ENCODE peak calls at places on chromosomes 2 and 18, in six cellular contexts. T, D, M, X, H and C are unnamed samples.

GRCh38 chr2:23484163-23484740 is 99.3 kb downstream of the KLHL29 start:
- DNase-seq in D (no peak), H (no peak), M (no peak), X (no peak), T (no peak), C (no peak)

GRCh38 chr2:55003706-55004639 is 46.3 kb downstream of the RTN4 start:
- DNase-seq in X (no peak), M (no peak), T (no peak), H (no peak), D (no peak), C (no peak)

GRCh38 chr2:62475172-62476011 is 30.6 kb downstream of the TMEM17 start:
- DNase-seq in T (no peak), X (no peak), H (no peak), M (no peak), D (no peak), C (no peak)

GRCh38 chr2:101983928-101984327 is 7.8 kb upstream of the IL1R2 start:
- DNase-seq in D (no peak), T (no peak), X (no peak), H (no peak), M (no peak), C (no peak)

GRCh38 chr18:69885841-69886531 is 61.7 kb downstream of the CD226 start:
- DNase-seq in X (no peak), D (no peak), M (no peak), H (no peak), T (no peak), C (no peak)

GRCh38 chr2:43318791-43319190 is 92.4 kb upstream of the ZFP36L2 start:
- DNase-seq in H (no peak), T (no peak), X (no peak), D (no peak), M (no peak), C (peak; percentile 15)

GRCh38 chr18:77127769-77128671 is 4.6 kb downstream of the MBP start:
- DNase-seq in T (peak; percentile 73), X (peak; percentile 62), M (no peak), D (no peak), H (peak; percentile 59), C (peak; percentile 62)

GRCh38 chr2:145040433-145040832 is 520.5 kb upstream of the ZEB2 start:
- DNase-seq in X (no peak), H (no peak), M (no peak), D (no peak), T (no peak), C (no peak)

GRCh38 chr2:11326692-11327211 is 17.7 kb downstream of the ROCK2 start:
- DNase-seq in D (no peak), M (no peak), T (no peak), H (no peak), X (no peak), C (no peak)

GRCh38 chr2:101820519-101820918 is 123.0 kb downstream of the MAP4K4 start:
- DNase-seq in T (no peak), D (no peak), H (no peak), M (no peak), X (no peak), C (peak; percentile 56)

GRCh38 chr2:216057688-216058193 is 23.9 kb downstream of the PECR start:
- DNase-seq in T (no peak), D (peak; percentile 13), X (no peak), M (no peak), H (peak; percentile 64), C (no peak)

GRCh38 chr2:222404126-222404891 is 20.0 kb upstream of the SGPP2 start:
- DNase-seq in X (no peak), M (no peak), T (no peak), D (no peak), H (peak; percentile 10), C (peak; percentile 5)

GRCh38 chr18:54251606-54252400 is 17.5 kb upstream of the POLI start:
- DNase-seq in D (no peak), M (no peak), X (no peak), T (no peak), H (no peak), C (no peak)

GRCh38 chr18:56402872-56403516 is 235.4 kb downstream of the TXNL1 start:
- DNase-seq in M (no peak), T (no peak), D (no peak), H (no peak), X (no peak), C (no peak)

GRCh38 chr2:176120369-176121307 is 1.9 kb upstream of the HOXD9 start:
- DNase-seq in H (no peak), D (no peak), X (no peak), M (peak; percentile 3), T (no peak), C (no peak)

GRCh38 chr2:31122133-31122532 is 16.1 kb downstream of the GALNT14 start:
- DNase-seq in X (no peak), M (no peak), H (no peak), D (no peak), T (no peak), C (no peak)

GRCh38 chr2:27518113-27518781 is 21.6 kb downstream of the GCKR start:
- DNase-seq in X (no peak), M (no peak), D (no peak), T (no peak), H (no peak), C (no peak)

GRCh38 chr18:22170421-22171262 is 1.3 kb downstream of the GATA6 start:
- DNase-seq in T (peak; percentile 77), M (peak; percentile 76), D (no peak), X (peak; percentile 75), H (peak; percentile 43), C (peak; percentile 34)

GRCh38 chr2:54497738-54498680 is 41.9 kb downstream of the SPTBN1 start:
- DNase-seq in X (peak; percentile 54), H (no peak), D (no peak), M (no peak), T (no peak), C (peak; percentile 4)

GRCh38 chr2:77119333-77119732 is 402.8 kb downstream of the LRRTM4 start:
- DNase-seq in H (no peak), M (no peak), D (no peak), X (no peak), T (no peak), C (no peak)
- TF ChIP-seq POLR2A in H (no peak), M (no peak), D (no peak), X (no peak), T (no peak), C (no peak)

GRCh38 chr2:203535784-203536590 is 886 bp upstream of the RAPH1 start:
- DNase-seq in X (no peak), M (no peak), H (no peak), D (no peak), T (no peak), C (peak; percentile 54)

GRCh38 chr2:203533696-203534471 is 1.2 kb downstream of the RAPH1 start:
- DNase-seq in X (no peak), T (no peak), H (no peak), D (no peak), M (no peak), C (peak; percentile 4)

GRCh38 chr2:203532957-203533695 is 2.0 kb downstream of the RAPH1 start:
- DNase-seq in T (no peak), H (no peak), M (no peak), D (no peak), X (no peak), C (peak; percentile 3)

GRCh38 chr2:203534486-203535077 is 519 bp downstream of the RAPH1 start:
- DNase-seq in X (peak; percentile 32), M (peak; percentile 48), D (no peak), T (peak; percentile 72), H (peak; percentile 47), C (no peak)

DNA sequence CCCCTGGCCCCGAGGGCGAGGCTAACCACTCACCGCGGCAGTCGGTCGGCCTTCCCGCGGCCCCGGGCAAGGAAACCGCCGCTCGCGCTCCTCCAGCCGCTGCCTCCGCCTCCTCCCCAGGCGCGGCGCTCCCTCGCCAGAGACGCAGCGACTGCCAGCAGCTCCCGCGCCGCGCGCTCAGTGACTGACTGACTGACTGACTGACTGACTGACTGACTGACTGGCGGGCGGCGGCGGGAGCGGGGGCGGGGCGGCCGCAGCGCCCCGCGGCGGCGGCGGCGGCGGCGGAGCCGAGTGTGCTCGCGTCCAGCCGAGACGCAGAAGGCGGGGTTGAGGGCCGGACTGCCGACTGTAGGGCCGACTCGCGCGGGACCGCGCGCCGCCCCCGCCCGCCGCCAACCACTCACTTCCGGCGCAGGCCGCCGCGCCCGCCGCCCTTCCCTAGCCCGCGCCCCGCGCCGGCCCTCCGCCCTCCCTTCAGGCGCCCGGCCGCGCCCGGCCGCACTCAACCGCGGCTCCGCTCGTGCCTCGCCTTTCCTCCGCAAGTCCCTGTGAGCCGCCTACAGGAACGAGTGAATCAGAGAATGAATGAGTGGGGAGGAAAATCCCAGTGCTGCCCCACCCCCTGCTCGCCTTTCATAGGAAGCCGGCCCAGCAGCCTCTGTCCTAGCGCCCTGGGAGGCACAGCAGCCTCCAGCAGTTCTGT is at the start of gene RAPH1:
- DNase-seq in M (peak; percentile 89), X (peak; percentile 78), H (peak; percentile 90), D (peak; percentile 57), T (peak; percentile 91), C (peak; percentile 85)
- TF ChIP-seq POLR2A in M (no peak), X (no peak), H (peak; percentile 69), D (no peak), T (no peak), C (no peak)

DNA sequence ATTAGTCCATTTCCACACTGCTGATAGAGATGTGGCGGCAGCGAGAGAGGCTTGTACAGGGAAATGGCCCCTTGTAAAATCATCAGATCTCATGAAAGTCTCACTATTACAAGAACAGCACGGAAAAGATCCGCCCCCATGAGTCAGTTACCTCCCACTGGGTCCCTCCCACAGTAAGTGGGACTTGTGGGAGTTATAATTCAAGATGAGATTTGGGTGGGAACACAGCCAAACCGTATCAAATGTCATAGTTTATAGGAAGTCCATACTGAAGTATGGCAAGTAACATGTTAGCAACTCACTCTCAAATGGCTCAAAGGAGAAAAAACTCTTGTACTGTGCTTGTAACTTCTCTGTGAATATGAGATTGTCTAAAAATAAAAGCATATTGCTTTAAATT is 56.1 kb downstream of the FARP2 start:
- DNase-seq in T (no peak), D (peak; percentile 16), X (no peak), M (no peak), H (peak; percentile 66), C (no peak)
- TF ChIP-seq POLR2A in T (no peak), D (no peak), X (no peak), M (no peak), H (no peak), C (no peak)

GRCh38 chr2:73984922-73985317 is 210 bp downstream of the TET3 start:
- DNase-seq in H (peak; percentile 75), T (peak; percentile 76), D (no peak), X (peak; percentile 53), M (peak; percentile 68), C (peak; percentile 62)

GRCh38 chr2:73985318-73986084 is 791 bp downstream of the TET3 start:
- DNase-seq in T (peak; percentile 72), X (peak; percentile 50), M (peak; percentile 53), H (peak; percentile 40), D (no peak), C (peak; percentile 61)

GRCh38 chr2:73986085-73986680 is 1.5 kb downstream of the TET3 start:
- DNase-seq in X (no peak), D (no peak), H (no peak), T (no peak), M (no peak), C (no peak)

GRCh38 chr2:73983322-73984202 is 1.1 kb upstream of the TET3 start:
- DNase-seq in D (peak; percentile 88), X (no peak), T (no peak), H (peak; percentile 95), M (no peak), C (peak; percentile 57)

GRCh38 chr2:73984203-73984921 is at the start of gene TET3:
- DNase-seq in T (peak; percentile 77), H (peak; percentile 68), D (no peak), M (peak; percentile 68), X (peak; percentile 50), C (peak; percentile 74)
- TF ChIP-seq POLR2A in T (no peak), H (no peak), D (peak; percentile 71), M (no peak), X (no peak), C (no peak)

GRCh38 chr2:118088051-118089014 is at the start of gene INSIG2:
- DNase-seq in H (peak; percentile 96), M (peak; percentile 93), X (peak; percentile 84), T (peak; percentile 94), D (peak; percentile 97), C (peak; percentile 96)
- TF ChIP-seq POLR2A in H (peak; percentile 74), M (no peak), X (no peak), T (peak; percentile 37), D (peak; percentile 54), C (peak; percentile 55)